ENCODE peak calls at places on chromosomes 13 and 19, in seven cellular contexts. Y, Z, Q, V, N, H and G are unnamed samples.

GRCh38 chr19:46608581-46609345 is 7.6 kb downstream of the CALM3 start:
- DNase-seq in V (no peak), Q (no peak), H (no peak), N (no peak), Y (no peak), Z (no peak), G (no peak)

GRCh38 chr19:10882108-10882457 is 10.7 kb downstream of the CARM1 start:
- DNase-seq in Y (no peak), V (no peak), Z (no peak), H (no peak), N (no peak), Q (no peak), G (no peak)

GRCh38 chr19:51002542-51003311 is 1.3 kb upstream of the KLK8 start:
- DNase-seq in V (no peak), Z (no peak), Y (no peak), H (peak; percentile 94), Q (peak; percentile 98), N (no peak), G (no peak)

GRCh38 chr13:44816701-44817684 is 172.3 kb downstream of the NUFIP1 start:
- DNase-seq in Z (no peak), Q (peak; percentile 93), Y (peak; percentile 38), H (peak; percentile 22), N (no peak), V (no peak), G (no peak)

GRCh38 chr19:47444388-47444821 is 25.1 kb upstream of the MEIS3 start:
- DNase-seq in Z (no peak), Y (no peak), Q (no peak), N (no peak), V (no peak), H (no peak), G (no peak)

GRCh38 chr19:36060430-36060829 is 5.7 kb downstream of the WDR62 start:
- DNase-seq in Z (no peak), Q (peak; percentile 52), Y (peak; percentile 79), N (peak; percentile 29), V (no peak), H (peak; percentile 90), G (no peak)

GRCh38 chr13:23695711-23696512 is 125.7 kb downstream of the TNFRSF19 start:
- DNase-seq in V (no peak), Y (no peak), Q (no peak), N (no peak), Z (no peak), H (no peak), G (no peak)

GRCh38 chr13:49629947-49630346 is 1.6 kb downstream of the ARL11 start:
- DNase-seq in Y (no peak), Q (no peak), N (no peak), H (no peak), Z (no peak), V (no peak), G (no peak)

GRCh38 chr13:53382008-53382407 is 353.4 kb downstream of the OLFM4 start:
- DNase-seq in V (no peak), Y (no peak), N (no peak), Z (no peak), Q (no peak), H (no peak), G (no peak)

GRCh38 chr19:24140099-24140498 is 53.1 kb downstream of the ZNF254 start:
- DNase-seq in V (peak; percentile 22), Z (no peak), N (peak; percentile 83), Q (peak; percentile 1), Y (peak; percentile 95), H (no peak), G (no peak)

GRCh38 chr19:2255982-2256685 is at the start of gene JSRP1:
- DNase-seq in Q (no peak), Z (no peak), V (no peak), Y (no peak), H (no peak), N (no peak), G (no peak)

GRCh38 chr13:113084094-113084942 is 21.3 kb upstream of the F7 start:
- DNase-seq in V (no peak), Y (no peak), Q (no peak), N (no peak), Z (no peak), H (peak; percentile 25), G (no peak)

GRCh38 chr19:16342002-16342715 is 17.5 kb downstream of the KLF2 start:
- DNase-seq in Q (no peak), H (no peak), Y (no peak), Z (no peak), N (no peak), V (no peak), G (no peak)

GRCh38 chr19:36916991-36917390 is 859 bp downstream of the ZNF568 start:
- DNase-seq in Z (no peak), N (no peak), Q (no peak), V (peak; percentile 1), Y (peak; percentile 38), H (no peak), G (peak; percentile 10)

GRCh38 chr13:87498681-87499080 is 172.5 kb upstream of the SLITRK5 start:
- DNase-seq in V (no peak), N (no peak), H (no peak), Z (no peak), Q (peak; percentile 1), Y (peak; percentile 1), G (no peak)

GRCh38 chr13:63156816-63157215 is 1741.2 kb upstream of the PCDH20 start:
- DNase-seq in Q (no peak), Y (no peak), V (no peak), Z (no peak), N (no peak), H (no peak), G (no peak)

GRCh38 chr13:91571681-91572080 is 173.3 kb downstream of the GPC5 start:
- DNase-seq in Z (no peak), Q (no peak), V (no peak), H (no peak), Y (no peak), N (no peak), G (no peak)

GRCh38 chr13:112144616-112145220 is 77.8 kb downstream of the SOX1 start:
- DNase-seq in V (no peak), Z (no peak), Q (no peak), H (no peak), Y (no peak), N (no peak), G (no peak)

DNA sequence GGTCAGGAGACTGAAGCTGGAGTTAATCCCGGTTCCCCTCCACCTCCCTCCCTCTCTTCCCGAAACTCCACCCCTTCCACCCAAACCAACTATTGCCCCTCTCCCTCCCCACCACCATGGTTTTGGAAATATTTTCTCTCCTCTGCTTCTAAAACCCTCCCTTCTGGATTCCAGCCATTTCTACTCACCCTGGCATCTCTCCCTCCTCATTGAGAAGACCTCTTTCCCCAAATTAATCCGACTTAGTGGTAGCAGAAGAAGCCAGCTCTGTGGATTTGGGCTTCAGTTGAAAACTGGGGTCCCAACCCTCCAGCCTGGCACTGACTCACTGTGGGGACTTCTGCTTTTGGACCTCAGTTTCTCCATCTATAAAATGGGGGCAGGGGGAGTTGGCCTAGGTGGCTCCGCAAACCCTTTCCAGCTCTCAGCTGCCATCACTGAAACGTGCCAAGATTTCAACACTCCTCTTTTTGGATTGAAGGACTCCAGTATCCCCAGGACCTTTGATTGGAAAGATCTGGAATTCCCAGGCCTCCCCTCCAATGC is 1.6 kb downstream of the GPR4 start:
- DNase-seq in Y (no peak), Q (no peak), Z (no peak), N (no peak), H (no peak), V (no peak), G (no peak)
- H3K4me3 ChIP-seq in Y (peak overlapping the region; percentile 80), Q (no peak overlapping the region), Z (no peak overlapping the region), N (no peak overlapping the region), H (no peak overlapping the region), V (no peak overlapping the region), G (no peak overlapping the region)

GRCh38 chr13:114311387-114311786 is 2.9 kb upstream of the CHAMP1 start:
- DNase-seq in V (no peak), Q (no peak), H (no peak), N (no peak), Y (no peak), Z (no peak), G (no peak)

GRCh38 chr13:114309806-114310410 is 4.4 kb upstream of the CHAMP1 start:
- DNase-seq in H (no peak), Y (no peak), N (no peak), Z (no peak), V (no peak), Q (no peak), G (no peak)

GRCh38 chr13:114310961-114311360 is 3.3 kb upstream of the CHAMP1 start:
- DNase-seq in Y (no peak), N (peak; percentile 37), Z (no peak), V (no peak), H (no peak), Q (no peak), G (no peak)

GRCh38 chr13:114313061-114313860 is 1.0 kb upstream of the CHAMP1 start:
- DNase-seq in Y (no peak), Z (no peak), N (no peak), H (no peak), Q (peak; percentile 6), V (no peak), G (no peak)

DNA sequence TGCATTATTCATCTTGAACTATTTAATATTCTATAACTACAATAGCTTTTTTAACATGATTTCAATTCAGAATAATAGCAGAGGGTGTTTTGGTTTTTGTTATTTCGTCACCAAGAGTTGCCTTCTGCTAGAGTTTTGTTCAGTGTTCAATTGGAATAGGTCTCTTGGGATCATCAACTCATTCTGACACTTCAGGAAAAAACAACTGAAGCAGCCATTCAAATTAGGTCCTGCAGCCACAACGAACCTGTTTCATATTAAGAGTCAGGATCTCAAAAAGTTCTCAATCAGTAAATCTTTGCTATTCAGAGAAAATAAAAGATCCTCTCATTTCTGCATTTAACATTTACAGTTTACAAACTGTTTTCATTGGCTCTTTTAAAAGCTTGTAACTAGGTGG is 2.4 kb upstream of the CHAMP1 start:
- DNase-seq in H (no peak), N (no peak), V (no peak), Y (no peak), Z (no peak), Q (no peak), G (no peak)
- H3K4me3 ChIP-seq in H (no peak overlapping the region), N (no peak overlapping the region), V (no peak overlapping the region), Y (no peak overlapping the region), Z (no peak overlapping the region), Q (no peak overlapping the region), G (no peak overlapping the region)

GRCh38 chr19:13881231-13881691 is 4.3 kb downstream of the NANOS3 start:
- DNase-seq in Z (no peak), Y (no peak), H (no peak), V (no peak), N (no peak), Q (peak; percentile 46), G (no peak)

GRCh38 chr19:13881692-13882418 is 4.9 kb downstream of the NANOS3 start:
- DNase-seq in Y (no peak), N (no peak), V (no peak), H (no peak), Z (no peak), Q (no peak), G (no peak)

GRCh38 chr19:13883665-13884064 is 6.7 kb downstream of the NANOS3 start:
- DNase-seq in H (no peak), N (no peak), Z (no peak), Q (no peak), V (no peak), Y (no peak), G (no peak)

GRCh38 chr19:13882841-13883240 is 5.9 kb downstream of the NANOS3 start:
- DNase-seq in V (no peak), N (no peak), Y (no peak), Z (no peak), Q (no peak), H (no peak), G (no peak)

GRCh38 chr19:13882419-13882795 is 5.5 kb downstream of the NANOS3 start:
- DNase-seq in V (no peak), H (no peak), N (no peak), Y (no peak), Q (no peak), Z (no peak), G (no peak)
- H3K4me3 ChIP-seq in V (no peak overlapping the region), H (no peak overlapping the region), N (no peak overlapping the region), Y (no peak overlapping the region), Q (no peak overlapping the region), Z (no peak overlapping the region), G (no peak overlapping the region)

GRCh38 chr13:32409561-32410440 is 18.1 kb downstream of the N4BP2L1 start:
- DNase-seq in Q (no peak), Z (no peak), Y (peak; percentile 82), H (no peak), N (no peak), V (no peak), G (no peak)
- H3K4me3 ChIP-seq in Q (no peak overlapping the region), Z (no peak overlapping the region), Y (peak overlapping the region; percentile 17), H (no peak overlapping the region), N (no peak overlapping the region), V (no peak overlapping the region), G (no peak overlapping the region)